ENCODE peak calls at places on chromosomes 6 and 20, in eight cellular contexts. U is SW480; Y is astrocyte; I is Daoy; D is activated T-cell treated with anti-CD3 and anti-CD28 coated beads, Interleukin-2, amount 50 U/mL, for 72 hours; Q is NCI-H345; P is Peyer's patch; H is astrocyte of the spinal cord. Z is an unnamed sample.

GRCh38 chr6:132413501-132413805 is 12.2 kb upstream of the MOXD1 start:
- DNase-seq in U (no peak), Y (no peak), I (no peak), D (no peak), Q (no peak), P (no peak), H (no peak), Z (no peak)

GRCh38 chr20:58649288-58650180 is 1.5 kb upstream of the STX16 start:
- DNase-seq in U (no peak), Y (no peak), I (no peak), D (peak), Q (no peak), P (peak), H (no peak), Z (no peak)

GRCh38 chr20:38127011-38127621 is 38.0 kb downstream of the TGM2 start:
- DNase-seq in U (peak), Y (peak), I (peak), D (no peak), Q (no peak), P (peak), H (peak), Z (no peak)

GRCh38 chr6:3159805-3160781 is 2.7 kb upstream of the TUBB2A start:
- DNase-seq in U (peak), Y (peak), I (peak), D (peak), Q (peak), P (peak), H (peak), Z (no peak)

GRCh38 chr6:15659181-15659580 is 3.6 kb downstream of the DTNBP1 start:
- DNase-seq in U (no peak), Y (no peak), I (no peak), D (no peak), Q (no peak), P (no peak), H (no peak), Z (no peak)

GRCh38 chr20:23459431-23460112 is 6.9 kb upstream of the CST11 start:
- DNase-seq in U (no peak), Y (no peak), I (no peak), D (no peak), Q (no peak), P (no peak), H (no peak), Z (no peak)

GRCh38 chr20:40265872-40266533 is 423.0 kb downstream of the MAFB start:
- DNase-seq in U (peak), Y (no peak), I (peak), D (no peak), Q (peak), P (no peak), H (peak), Z (no peak)

GRCh38 chr6:79512014-79512413 is 25.2 kb downstream of the LCA5 start:
- DNase-seq in U (no peak), Y (no peak), I (no peak), D (no peak), Q (no peak), P (no peak), H (no peak), Z (no peak)

GRCh38 chr6:25713802-25714201 is 40.7 kb upstream of the SLC17A4 start:
- DNase-seq in U (no peak), Y (no peak), I (no peak), D (no peak), Q (no peak), P (no peak), H (no peak), Z (peak)

GRCh38 chr6:16236648-16237199 is 1.7 kb upstream of the GMPR start:
- DNase-seq in U (no peak), Y (peak), I (peak), D (no peak), Q (no peak), P (no peak), H (peak), Z (no peak)

GRCh38 chr6:156175971-156176421 is 601.2 kb upstream of the ARID1B start:
- DNase-seq in U (peak), Y (no peak), I (no peak), D (no peak), Q (peak), P (peak), H (no peak), Z (peak)

GRCh38 chr6:100203391-100203790 is 209.4 kb upstream of the MCHR2 start:
- DNase-seq in U (peak), Y (peak), I (peak), D (no peak), Q (no peak), P (no peak), H (peak), Z (no peak)

GRCh38 chr20:25573288-25574251 is 11.8 kb downstream of the NINL start:
- DNase-seq in U (no peak), Y (peak), I (no peak), D (no peak), Q (no peak), P (no peak), H (peak), Z (no peak)

GRCh38 chr6:81834141-81834621 is 81.7 kb upstream of the TENT5A start:
- DNase-seq in U (no peak), Y (peak), I (peak), D (no peak), Q (no peak), P (peak), H (peak), Z (no peak)

Z was measured in NCI-H1930.